ENCODE peak calls at places on chromosomes 6 and 20, in four cellular contexts. V is CD8-positive, alpha-beta T cell; J is suprapubic skin; M is spleen. E is an unnamed sample.

GRCh38 chr6:133761706-133762105 is 127.2 kb upstream of the TCF21 start:
- DNase-seq in V (no peak), J (no peak), M (no peak), E (no peak)

GRCh38 chr6:56148488-56149190 is 98.7 kb downstream of the COL21A1 start:
- DNase-seq in V (no peak), J (no peak), M (no peak), E (no peak)

GRCh38 chr6:43954311-43955131 is 172.7 kb downstream of the MRPL14 start:
- DNase-seq in V (no peak), J (no peak), M (no peak), E (no peak)

GRCh38 chr20:22578221-22579118 is 5.9 kb downstream of the FOXA2 start:
- DNase-seq in V (no peak), J (no peak), M (no peak), E (no peak)

GRCh38 chr6:26054937-26055669 is 32.1 kb upstream of the HFE start:
- DNase-seq in V (peak; percentile 91), J (peak; percentile 97), M (peak; percentile 93), E (peak; percentile 92)

GRCh38 chr20:11445891-11446290 is 471.8 kb upstream of the BTBD3 start:
- DNase-seq in V (no peak), J (no peak), M (no peak), E (no peak)

GRCh38 chr6:127561660-127562059 is 15.3 kb upstream of the C6orf58 start:
- DNase-seq in V (no peak), J (no peak), M (no peak), E (no peak)

GRCh38 chr6:156013155-156013554 is 557.5 kb upstream of the NOX3 start:
- DNase-seq in V (no peak), J (no peak), M (no peak), E (no peak)

GRCh38 chr20:63129991-63130653 is 85.8 kb downstream of the YTHDF1 start:
- DNase-seq in V (no peak), J (peak; percentile 25), M (peak; percentile 48), E (peak; percentile 14)

GRCh38 chr6:10441004-10441654 is 26.3 kb upstream of the TFAP2A start:
- DNase-seq in V (no peak), J (no peak), M (no peak), E (no peak)

GRCh38 chr20:44035924-44036323 is 121.3 kb downstream of the TOX2 start:
- DNase-seq in V (no peak), J (no peak), M (peak; percentile 61), E (no peak)

GRCh38 chr20:46282669-46283068 is 25.6 kb downstream of the CDH22 start:
- DNase-seq in V (no peak), J (no peak), M (peak; percentile 29), E (no peak)

GRCh38 chr20:37893566-37894241 is 9.2 kb upstream of the VSTM2L start:
- DNase-seq in V (no peak), J (no peak), M (no peak), E (no peak)

GRCh38 chr6:112311950-112312547 is 35.1 kb upstream of the RFPL4B start:
- DNase-seq in V (no peak), J (no peak), M (no peak), E (peak; percentile 28)

GRCh38 chr20:63577317-63577894 is 3.4 kb upstream of the HELZ2 start:
- DNase-seq in V (peak; percentile 15), J (no peak), M (no peak), E (no peak)

GRCh38 chr6:155994071-155994470 is 538.4 kb upstream of the NOX3 start:
- DNase-seq in V (no peak), J (no peak), M (no peak), E (no peak)

GRCh38 chr6:53658992-53659391 is 6.6 kb downstream of the KLHL31 start:
- DNase-seq in V (no peak), J (no peak), M (no peak), E (no peak)

GRCh38 chr6:26331809-26332226 is 33.2 kb upstream of the BTN3A2 start:
- DNase-seq in V (peak; percentile 65), J (no peak), M (no peak), E (no peak)

GRCh38 chr6:35089216-35089934 is 51.8 kb downstream of the TCP11 start:
- DNase-seq in V (no peak), J (no peak), M (no peak), E (no peak)

GRCh38 chr20:62051166-62051900 is 14.3 kb downstream of the TAF4 start:
- DNase-seq in V (no peak), J (peak; percentile 51), M (peak; percentile 51), E (no peak)

GRCh38 chr6:145139895-145140294 is 595.4 kb downstream of the EPM2A start:
- DNase-seq in V (no peak), J (no peak), M (no peak), E (no peak)

GRCh38 chr20:10673176-10673830 is 496 bp downstream of the JAG1 start:
- DNase-seq in V (no peak), J (no peak), M (peak; percentile 87), E (peak; percentile 90)

GRCh38 chr20:36344517-36345132 is 38.5 kb downstream of the DLGAP4 start:
- DNase-seq in V (no peak), J (no peak), M (peak; percentile 43), E (peak; percentile 78)

GRCh38 chr20:34231634-34232033 is 9.6 kb upstream of the ASIP start:
- DNase-seq in V (no peak), J (no peak), M (no peak), E (no peak)

DNA sequence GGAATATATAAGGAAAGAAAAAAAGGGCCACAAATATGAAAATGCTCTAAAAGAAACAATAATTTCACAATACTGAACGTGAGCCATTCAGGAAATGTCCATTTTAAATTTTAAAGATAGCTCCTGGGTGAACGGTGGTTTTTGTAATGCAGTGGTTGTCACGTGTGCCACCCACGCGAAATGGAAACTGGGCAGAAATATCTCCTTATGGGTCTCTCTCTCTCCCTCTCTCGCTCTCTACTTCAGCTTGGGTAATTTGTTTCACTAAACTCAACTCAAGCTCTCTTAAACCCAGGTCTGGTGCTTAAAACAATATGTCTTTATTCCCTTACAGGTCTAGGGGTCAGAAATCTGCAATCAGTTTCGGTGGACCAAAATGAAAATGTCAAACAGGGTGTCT is 150.8 kb downstream of the OR2B2 start:
- DNase-seq in V (no peak), J (no peak), M (no peak), E (no peak)
- H3K27me3 ChIP-seq in V (no peaks in the 10 kb centered on the region), J (peaks cover 34% of the 10 kb centered on the region), M (peaks cover 11% of the 10 kb centered on the region), E (no peaks in the 10 kb centered on the region)

DNA sequence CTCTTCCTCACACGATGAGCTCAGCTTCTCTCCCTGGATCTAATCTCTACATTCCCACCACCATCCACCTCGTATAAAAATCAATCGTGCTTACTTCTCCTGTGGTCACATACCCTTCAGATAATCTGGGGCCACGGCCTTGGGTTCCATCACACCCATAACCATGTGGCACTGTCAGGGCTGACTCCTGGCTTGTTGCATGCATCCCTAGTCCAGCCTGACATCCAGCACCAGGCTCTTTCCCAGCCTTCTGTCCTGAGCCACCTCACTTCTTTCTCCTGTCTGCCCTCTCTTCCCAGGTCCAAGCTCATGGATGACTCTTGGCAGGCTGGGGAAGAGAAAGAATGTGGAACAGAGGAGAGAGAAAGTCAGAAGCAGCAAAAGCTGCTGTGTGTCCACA is 199.8 kb downstream of the BACH2 start:
- DNase-seq in V (no peak), J (no peak), M (no peak), E (no peak)
- H3K27me3 ChIP-seq in V (no peaks in the 10 kb centered on the region), J (no peaks in the 10 kb centered on the region), M (no peaks in the 10 kb centered on the region), E (peaks cover 2% of the 10 kb centered on the region)

DNA sequence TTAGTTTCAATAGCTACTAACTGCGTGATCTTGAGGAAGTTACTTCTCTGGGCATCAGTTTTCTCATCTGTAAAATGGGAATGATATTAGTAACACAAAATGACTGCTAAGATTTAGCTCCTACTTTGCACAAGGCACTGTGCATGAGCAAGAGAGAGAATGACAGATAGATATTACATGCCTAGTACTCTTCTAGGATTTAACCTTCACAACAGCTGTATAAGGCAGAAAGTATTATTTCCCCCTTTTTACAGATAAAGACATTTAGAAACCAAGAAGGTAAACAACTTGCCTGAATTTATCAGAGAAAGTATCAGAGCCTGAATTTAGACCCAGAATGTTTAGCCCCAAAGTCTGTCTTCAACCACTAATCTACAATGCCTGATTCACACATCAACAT is 281.6 kb downstream of the KHDC1L start:
- DNase-seq in V (no peak), J (no peak), M (no peak), E (no peak)
- H3K27me3 ChIP-seq in V (no peaks in the 10 kb centered on the region), J (no peaks in the 10 kb centered on the region), M (no peaks in the 10 kb centered on the region), E (no peaks in the 10 kb centered on the region)

GRCh38 chr20:59578602-59579403 is 25.5 kb upstream of the PHACTR3 start:
- DNase-seq in V (no peak), J (peak; percentile 36), M (peak; percentile 53), E (no peak)
- H3K27me3 ChIP-seq in V (peaks cover 6% of the 10 kb centered on the region), J (peaks cover 79% of the 10 kb centered on the region), M (peaks cover 52% of the 10 kb centered on the region), E (no peaks in the 10 kb centered on the region)

DNA sequence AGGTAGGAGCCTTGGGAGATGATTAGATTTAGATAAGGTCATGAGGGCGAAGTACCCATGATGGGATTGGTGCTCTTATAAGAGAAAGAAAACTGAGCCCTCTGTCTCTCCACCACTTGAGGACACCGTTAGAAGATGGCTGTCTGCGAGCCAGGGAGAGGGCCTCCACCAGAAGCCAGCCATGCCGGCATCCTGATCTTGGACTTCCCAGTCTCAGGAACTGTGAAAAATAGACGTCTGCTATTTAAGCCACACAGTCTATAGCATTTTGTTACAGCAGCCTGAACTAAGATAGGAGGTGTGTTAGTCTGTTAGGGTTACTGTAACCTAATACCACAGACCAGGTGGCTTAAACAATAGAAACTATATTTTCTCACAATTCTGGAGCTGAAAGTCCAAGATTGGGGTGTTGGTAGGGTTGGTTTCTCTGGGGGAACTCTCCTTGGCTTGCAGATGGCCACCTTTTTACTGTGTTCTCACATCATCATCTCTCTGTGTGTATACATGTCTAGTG is 38.0 kb upstream of the ADGRF1 start:
- DNase-seq in V (no peak), J (no peak), M (no peak), E (no peak)
- H3K27me3 ChIP-seq in V (no peaks in the 10 kb centered on the region), J (no peaks in the 10 kb centered on the region), M (no peaks in the 10 kb centered on the region), E (peaks cover 8% of the 10 kb centered on the region)

GRCh38 chr6:125751334-125751916 is 2.0 kb downstream of the HEY2 start:
- DNase-seq in V (no peak), J (no peak), M (no peak), E (no peak)

GRCh38 chr6:125748534-125749111 is 809 bp upstream of the HEY2 start:
- DNase-seq in V (no peak), J (no peak), M (peak; percentile 75), E (no peak)

GRCh38 chr6:125750692-125751333 is 1.4 kb downstream of the HEY2 start:
- DNase-seq in V (no peak), J (no peak), M (no peak), E (no peak)

GRCh38 chr6:125749112-125749863 is at the start of gene HEY2:
- DNase-seq in V (peak; percentile 66), J (peak; percentile 94), M (peak; percentile 98), E (peak; percentile 90)

DNA sequence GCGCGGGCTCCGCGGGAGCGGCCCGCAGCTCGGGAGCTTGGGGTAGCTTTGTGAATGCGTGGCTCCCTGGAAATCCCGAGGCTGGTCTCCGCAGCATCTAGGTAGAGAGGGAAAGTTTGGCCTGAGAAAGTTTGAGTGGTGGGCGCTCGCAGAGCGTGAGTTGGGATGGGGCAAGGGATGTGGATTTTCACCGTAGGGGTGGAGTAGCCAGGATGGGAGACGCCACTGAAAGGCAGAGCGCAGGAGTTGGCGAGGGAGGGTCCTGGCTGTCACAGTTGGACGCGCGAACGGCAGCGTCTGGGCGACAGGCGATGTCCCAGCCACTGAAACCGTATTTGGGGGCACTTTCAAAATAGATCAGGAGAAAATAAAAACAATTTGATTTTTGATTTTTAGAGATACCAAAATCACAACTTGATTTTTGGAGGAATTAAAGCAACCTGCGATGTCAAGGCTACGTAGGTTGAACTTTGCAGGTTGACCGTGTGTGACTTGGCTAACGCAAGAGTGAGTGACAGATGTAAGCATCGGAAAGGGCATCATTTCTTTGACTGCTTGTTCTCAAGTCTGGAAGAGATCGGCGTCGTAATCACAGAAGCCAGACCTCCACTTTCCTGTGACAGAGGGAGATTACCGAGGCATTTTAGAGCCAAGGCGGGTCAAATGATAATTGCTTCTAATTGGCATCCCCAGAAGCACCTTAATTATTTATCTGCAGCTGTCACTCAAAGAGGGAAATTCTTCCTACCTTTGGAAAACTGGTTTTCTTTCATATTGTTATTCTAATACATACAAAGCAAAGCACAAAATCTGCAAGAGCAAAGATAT is 646 bp downstream of the HEY2 start:
- DNase-seq in V (no peak), J (no peak), M (no peak), E (peak; percentile 14)
- H3K27me3 ChIP-seq in V (peaks cover 14% of the 10 kb centered on the region), J (peaks cover 68% of the 10 kb centered on the region), M (peaks cover 84% of the 10 kb centered on the region), E (peaks cover 87% of the 10 kb centered on the region)

E was measured in HAP-1.